ENCODE peak calls at places on chromosomes 4 and X, in nine cellular contexts. W is anterior cingulate cortex, M is T-helper 9 cell, Y is endodermal cell, G is RCC 7860, A is GM06990, T is foreskin fibroblast, N is erythroblast, V is NCI-H1048. Q is an unnamed sample.

GRCh38 chr4:8473920-8474590 is 33.5 kb downstream of the TRMT44 start:
- DNase-seq in W (no peak), M (no peak), Y (no peak), G (no peak), A (no peak), T (no peak), N (no peak), V (no peak), Q (no peak)

GRCh38 chrX:134180566-134180965 is 56.4 kb upstream of the CCDC160 start:
- DNase-seq in W (no peak), M (no peak), Y (no peak), G (no peak), A (no peak), T (no peak), N (no peak), V (peak), Q (no peak)

GRCh38 chr4:60981534-60981933 is 218.6 kb upstream of the ADGRL3 start:
- DNase-seq in W (no peak), M (no peak), Y (no peak), G (no peak), A (no peak), T (no peak), N (no peak), V (no peak), Q (no peak)

GRCh38 chr4:2837904-2838496 is 5.6 kb upstream of the ADD1 start:
- DNase-seq in W (no peak), M (peak), Y (peak), G (no peak), A (no peak), T (peak), N (peak), V (no peak), Q (no peak)

GRCh38 chrX:10259716-10260115 is 102.9 kb downstream of the CLCN4 start:
- DNase-seq in W (no peak), M (no peak), Y (no peak), G (no peak), A (no peak), T (peak), N (no peak), V (no peak), Q (no peak)

GRCh38 chrX:94424456-94424855 is 750.5 kb downstream of the FAM133A start:
- DNase-seq in W (no peak), M (no peak), Y (peak), G (no peak), A (no peak), T (no peak), N (no peak), V (no peak), Q (no peak)

GRCh38 chrX:120604359-120604782 is 470 bp downstream of the MCTS1 start:
- DNase-seq in W (no peak), M (peak), Y (no peak), G (peak), A (peak), T (peak), N (peak), V (no peak), Q (peak)

GRCh38 chrX:71169586-71169985 is 24.9 kb downstream of the NLGN3 start:
- DNase-seq in W (no peak), M (no peak), Y (no peak), G (no peak), A (no peak), T (no peak), N (no peak), V (no peak), Q (no peak)

GRCh38 chrX:19094654-19095053 is 27.6 kb downstream of the ADGRG2 start:
- DNase-seq in W (no peak), M (no peak), Y (no peak), G (no peak), A (no peak), T (no peak), N (no peak), V (no peak), Q (no peak)

GRCh38 chr4:54433686-54434085 is 204.6 kb downstream of the PDGFRA start:
- DNase-seq in W (no peak), M (no peak), Y (peak), G (no peak), A (no peak), T (peak), N (peak), V (no peak), Q (no peak)

GRCh38 chrX:13658602-13659001 is 5.7 kb downstream of the TCEANC start:
- DNase-seq in W (no peak), M (no peak), Y (no peak), G (no peak), A (no peak), T (peak), N (peak), V (peak), Q (peak)

GRCh38 chr4:73676881-73677323 is 56.7 kb upstream of the RASSF6 start:
- DNase-seq in W (no peak), M (no peak), Y (no peak), G (peak), A (no peak), T (peak), N (no peak), V (no peak), Q (peak)

GRCh38 chrX:46814966-46815365 is 21.9 kb upstream of the RP2 start:
- DNase-seq in W (no peak), M (no peak), Y (no peak), G (no peak), A (no peak), T (peak), N (no peak), V (no peak), Q (no peak)

GRCh38 chr4:15336410-15337184 is 91.2 kb upstream of the C1QTNF7 start:
- DNase-seq in W (no peak), M (no peak), Y (peak), G (peak), A (no peak), T (peak), N (no peak), V (no peak), Q (peak)

GRCh38 chrX:63128509-63128908 is 222.6 kb downstream of the SPIN4 start:
- DNase-seq in W (no peak), M (no peak), Y (peak), G (peak), A (no peak), T (peak), N (peak), V (no peak), Q (peak)

GRCh38 chrX:108225456-108225730 is 133.8 kb downstream of the ATG4A start:
- DNase-seq in W (no peak), M (no peak), Y (peak), G (no peak), A (no peak), T (peak), N (no peak), V (no peak), Q (no peak)

GRCh38 chr4:82779032-82779431 is 19.6 kb downstream of the SCD5 start:
- DNase-seq in W (no peak), M (no peak), Y (no peak), G (peak), A (no peak), T (no peak), N (no peak), V (no peak), Q (no peak)